ENCODE peak calls at places on chromosomes 7 and 10, in eight cellular contexts. I is CD4-positive, CD25-positive, alpha-beta regulatory T cell; H is pancreas; K is heart left ventricle; P is stomach; D is kidney; B is CD8-positive, alpha-beta memory T cell; T is left ventricle myocardium inferior. O is an unnamed sample.

GRCh38 chr10:103637855-103638561 is 144.5 kb downstream of the NEURL1 start:
- DNase-seq in I (no peak), H (peak; percentile 52), K (peak; percentile 92), P (peak; percentile 61), D (peak; percentile 88), B (no peak), T (peak; percentile 78), O (peak; percentile 91)

GRCh38 chr10:102537367-102537766 is 33.6 kb downstream of the SUFU start:
- DNase-seq in I (no peak), H (no peak), K (no peak), P (no peak), D (no peak), B (no peak), T (no peak), O (no peak)

GRCh38 chr10:3755440-3756359 is 29.3 kb downstream of the KLF6 start:
- DNase-seq in I (no peak), H (no peak), K (no peak), P (no peak), D (no peak), B (no peak), T (no peak), O (peak; percentile 58)

GRCh38 chr10:132061030-132061429 is 4.7 kb upstream of the JAKMIP3 start:
- DNase-seq in I (no peak), H (no peak), K (no peak), P (peak; percentile 4), D (no peak), B (no peak), T (no peak), O (no peak)

GRCh38 chr10:130555411-130555750 is 419.2 kb downstream of the GLRX3 start:
- DNase-seq in I (no peak), H (no peak), K (no peak), P (no peak), D (no peak), B (no peak), T (no peak), O (no peak)

GRCh38 chr7:100127866-100128601 is 1.3 kb downstream of the MBLAC1 start:
- DNase-seq in I (peak; percentile 18), H (peak; percentile 81), K (no peak), P (no peak), D (peak; percentile 80), B (peak; percentile 19), T (no peak), O (no peak)

GRCh38 chr10:70176441-70176840 is 6.1 kb upstream of the SAR1A start:
- DNase-seq in I (no peak), H (no peak), K (no peak), P (no peak), D (no peak), B (no peak), T (no peak), O (no peak)

GRCh38 chr7:27141591-27142561 is 1.6 kb downstream of the HOXA5 start:
- DNase-seq in I (no peak), H (peak; percentile 62), K (no peak), P (no peak), D (peak; percentile 50), B (no peak), T (no peak), O (no peak)

GRCh38 chr7:93877742-93878141 is 12.8 kb downstream of the TFPI2 start:
- DNase-seq in I (no peak), H (no peak), K (no peak), P (no peak), D (no peak), B (no peak), T (no peak), O (no peak)

GRCh38 chr10:14574885-14575284 is 199.8 kb downstream of the FAM107B start:
- DNase-seq in I (no peak), H (no peak), K (no peak), P (no peak), D (no peak), B (no peak), T (no peak), O (no peak)
- H3K4me1 ChIP-seq in I (peaks cover 83% of the 10 kb centered on the region), H (peaks cover 56% of the 10 kb centered on the region), K (peaks cover 5% of the 10 kb centered on the region), P (peaks cover 88% of the 10 kb centered on the region), D (peaks cover 7% of the 10 kb centered on the region), B (peaks cover 66% of the 10 kb centered on the region), T (peaks cover 14% of the 10 kb centered on the region), O (peaks cover 3% of the 10 kb centered on the region)

GRCh38 chr7:97026705-97027426 is 2.2 kb upstream of the DLX5 start:
- DNase-seq in I (no peak), H (no peak), K (no peak), P (no peak), D (no peak), B (no peak), T (no peak), O (no peak)
- H3K4me3 ChIP-seq in I (peak overlapping the region; percentile 32), H (no peak overlapping the region), K (peak overlapping the region; percentile 43), P (peak overlapping the region; percentile 35), D (peak overlapping the region; percentile 23), B (peak overlapping the region; percentile 23), T (peak overlapping the region; percentile 66), O (peak overlapping the region; percentile 66)

GRCh38 chr7:87218941-87219544 is 489 bp downstream of the TMEM243 start:
- DNase-seq in I (peak; percentile 47), H (peak; percentile 75), K (peak; percentile 70), P (peak; percentile 62), D (peak; percentile 89), B (peak; percentile 60), T (peak; percentile 55), O (peak; percentile 85)
- H3K4me1 ChIP-seq in I (peaks cover 58% of the 10 kb centered on the region), H (peaks cover 15% of the 10 kb centered on the region), K (peaks cover 29% of the 10 kb centered on the region), P (peaks cover 55% of the 10 kb centered on the region), D (peaks cover 22% of the 10 kb centered on the region), B (peaks cover 44% of the 10 kb centered on the region), T (peaks cover 55% of the 10 kb centered on the region), O (peaks cover 2% of the 10 kb centered on the region)

DNA sequence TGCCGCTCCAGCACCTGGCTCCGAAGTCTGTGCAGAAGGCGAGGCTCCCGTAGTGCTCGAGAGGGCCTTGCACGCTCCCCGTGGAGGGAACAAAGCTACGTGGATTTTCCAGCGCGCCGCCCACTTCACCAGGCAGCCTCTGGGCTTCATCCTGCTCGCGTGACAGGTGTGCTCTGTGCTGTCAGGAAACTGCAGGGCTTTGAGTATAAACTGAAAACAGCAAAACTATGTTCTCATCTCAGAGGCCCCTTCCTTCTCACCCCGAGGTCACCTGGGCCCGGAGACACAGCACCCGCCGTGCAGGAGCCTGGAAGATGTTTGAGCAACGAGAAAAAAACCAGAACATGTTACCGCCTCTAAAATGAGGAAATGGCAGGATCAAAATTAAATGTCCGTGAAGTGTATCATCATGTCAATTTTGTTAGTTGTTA is 17.6 kb upstream of the GPR146 start:
- DNase-seq in I (no peak), H (peak; percentile 76), K (no peak), P (no peak), D (peak; percentile 62), B (no peak), T (no peak), O (peak; percentile 48)
- H3K4me3 ChIP-seq in I (peak overlapping the region; percentile 30), H (peak overlapping the region; percentile 90), K (no peak overlapping the region), P (no peak overlapping the region), D (peak overlapping the region; percentile 50), B (no peak overlapping the region), T (peak overlapping the region; percentile 94), O (no peak overlapping the region)

DNA sequence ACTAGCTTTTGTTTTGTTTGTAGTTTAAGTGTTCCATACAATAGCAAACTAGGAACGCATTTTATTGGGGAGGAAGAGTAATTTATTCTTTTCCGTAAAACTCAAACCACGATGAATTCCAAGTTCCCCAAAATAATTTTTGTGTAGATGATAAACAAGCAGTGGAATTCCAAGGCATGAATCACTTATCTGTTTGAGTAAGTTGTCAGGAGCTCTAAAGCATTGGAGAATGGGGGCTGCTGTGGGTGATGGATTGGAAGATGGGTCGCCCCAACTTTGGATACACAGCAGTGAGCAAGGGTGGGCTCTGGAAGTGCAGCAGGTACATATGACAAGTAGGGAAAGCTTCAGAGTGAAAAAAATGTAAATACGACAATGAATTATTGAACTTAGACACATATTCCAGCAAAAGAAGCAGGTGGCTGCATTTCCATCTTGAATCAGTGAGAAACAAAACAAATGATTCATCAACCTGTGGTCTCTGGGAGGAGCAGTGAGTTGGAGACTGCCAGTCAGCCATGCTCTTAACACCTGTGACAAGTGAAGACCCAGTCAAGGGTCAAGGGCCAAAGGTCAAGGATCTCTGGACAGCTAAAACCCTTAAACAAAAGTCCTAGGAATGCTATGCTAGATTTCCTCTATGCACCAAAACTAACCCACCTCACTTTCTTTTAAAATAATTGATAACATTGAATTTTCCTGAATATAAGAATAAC is 34.2 kb upstream of the ADRB1 start:
- DNase-seq in I (no peak), H (no peak), K (no peak), P (no peak), D (no peak), B (no peak), T (no peak), O (no peak)
- H3K4me1 ChIP-seq in I (no peaks in the 10 kb centered on the region), H (no peaks in the 10 kb centered on the region), K (no peaks in the 10 kb centered on the region), P (no peaks in the 10 kb centered on the region), D (no peaks in the 10 kb centered on the region), B (no peaks in the 10 kb centered on the region), T (peaks cover 7% of the 10 kb centered on the region), O (peaks cover 4% of the 10 kb centered on the region)

DNA sequence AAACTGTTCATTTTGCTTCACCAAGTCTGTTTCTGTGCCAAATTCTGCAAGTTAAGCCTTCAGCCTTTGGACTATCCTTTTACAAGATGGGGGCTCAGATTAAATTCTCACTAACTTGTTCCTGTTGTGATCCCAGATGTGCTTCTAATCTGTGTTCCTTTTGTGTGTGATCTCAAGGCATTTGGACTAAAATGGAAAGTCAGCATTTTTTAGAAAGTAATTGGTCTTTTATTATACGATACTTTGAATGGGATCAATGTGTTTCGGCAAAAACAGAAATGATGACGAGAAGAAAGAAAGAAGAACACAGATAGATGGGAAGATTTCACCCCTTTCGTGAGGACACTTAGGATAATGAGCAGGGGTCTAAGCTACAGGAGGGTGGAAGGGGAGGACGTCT is 86.1 kb downstream of the ADAM12 start:
- DNase-seq in I (no peak), H (no peak), K (no peak), P (no peak), D (no peak), B (no peak), T (no peak), O (no peak)
- H3K4me3 ChIP-seq in I (no peak overlapping the region), H (no peak overlapping the region), K (no peak overlapping the region), P (no peak overlapping the region), D (no peak overlapping the region), B (no peak overlapping the region), T (no peak overlapping the region), O (no peak overlapping the region)

DNA sequence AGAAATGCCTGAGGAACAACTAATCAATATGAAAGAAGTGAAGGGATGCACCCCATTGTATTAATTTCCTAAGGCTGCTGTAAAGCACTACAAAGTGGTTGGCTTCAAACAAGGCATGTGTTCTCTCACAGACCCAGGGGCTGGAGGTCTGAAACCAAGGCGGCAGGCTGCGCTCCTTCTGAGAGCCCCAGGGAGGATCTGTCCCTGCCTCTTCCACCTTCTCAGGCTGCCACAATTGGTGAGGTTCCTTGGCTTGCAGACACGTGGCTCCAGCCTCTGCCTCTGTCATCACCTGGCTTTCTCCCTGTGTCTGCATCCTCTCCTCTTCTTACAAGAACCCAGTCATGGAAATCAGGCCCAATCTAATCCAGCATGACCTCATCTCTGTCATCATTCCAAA is 110.1 kb downstream of the TNS3 start:
- DNase-seq in I (no peak), H (no peak), K (no peak), P (no peak), D (no peak), B (no peak), T (no peak), O (no peak)
- H3K4me1 ChIP-seq in I (no peaks in the 10 kb centered on the region), H (peaks cover 60% of the 10 kb centered on the region), K (peaks cover 24% of the 10 kb centered on the region), P (peaks cover 65% of the 10 kb centered on the region), D (peaks cover 37% of the 10 kb centered on the region), B (no peaks in the 10 kb centered on the region), T (peaks cover 25% of the 10 kb centered on the region), O (peaks cover 13% of the 10 kb centered on the region)